ENCODE peak calls at places on chromosomes 11 and 22, in seven cellular contexts. Y, T, S, H, W, Z and Q are unnamed samples.

GRCh38 chr11:103659138-103659734 is 377.2 kb upstream of the DDI1 start:
- DNase-seq in Y (peak), T (no peak), S (peak), H (peak), W (no peak), Z (no peak), Q (peak)

GRCh38 chr22:29072193-29072978 is 449 bp upstream of the KREMEN1 start:
- DNase-seq in Y (peak), T (peak), S (peak), H (peak), W (no peak), Z (peak), Q (no peak)

GRCh38 chr11:7664867-7665266 is 8.4 kb downstream of the CYB5R2 start:
- DNase-seq in Y (no peak), T (no peak), S (no peak), H (no peak), W (no peak), Z (no peak), Q (no peak)

GRCh38 chr22:42180349-42180842 is 49.8 kb upstream of the CYP2D6 start:
- DNase-seq in Y (no peak), T (no peak), S (no peak), H (peak), W (no peak), Z (peak), Q (no peak)

GRCh38 chr22:43393845-43394474 is 17.9 kb upstream of the MPPED1 start:
- DNase-seq in Y (no peak), T (no peak), S (no peak), H (no peak), W (no peak), Z (no peak), Q (no peak)

GRCh38 chr11:116879789-116880402 is 42.5 kb upstream of the APOA1 start:
- DNase-seq in Y (peak), T (no peak), S (peak), H (no peak), W (peak), Z (peak), Q (peak)

GRCh38 chr11:15158351-15159015 is 43.8 kb downstream of the INSC start:
- DNase-seq in Y (no peak), T (no peak), S (no peak), H (no peak), W (no peak), Z (no peak), Q (no peak)

GRCh38 chr11:131365601-131366000 is 4.8 kb upstream of the NTM start:
- DNase-seq in Y (no peak), T (no peak), S (no peak), H (no peak), W (no peak), Z (no peak), Q (no peak)

GRCh38 chr22:31569126-31569525 is 72.8 kb downstream of the SFI1 start:
- DNase-seq in Y (no peak), T (no peak), S (no peak), H (no peak), W (no peak), Z (no peak), Q (no peak)

GRCh38 chr11:43735931-43736330 is 55.4 kb downstream of the HSD17B12 start:
- DNase-seq in Y (no peak), T (no peak), S (peak), H (no peak), W (no peak), Z (no peak), Q (peak)

GRCh38 chr11:62394825-62395538 is 23.9 kb upstream of the SCGB1A1 start:
- DNase-seq in Y (peak), T (peak), S (peak), H (peak), W (no peak), Z (peak), Q (peak)

GRCh38 chr11:102573851-102574250 is 43.3 kb upstream of the MMP7 start:
- DNase-seq in Y (no peak), T (no peak), S (no peak), H (no peak), W (no peak), Z (no peak), Q (no peak)

GRCh38 chr11:87437844-87438223 is 400.1 kb downstream of the TMEM135 start:
- DNase-seq in Y (no peak), T (no peak), S (peak), H (no peak), W (peak), Z (no peak), Q (peak)

GRCh38 chr11:79241205-79241604 is 199.6 kb downstream of the TENM4 start:
- DNase-seq in Y (no peak), T (no peak), S (no peak), H (no peak), W (no peak), Z (no peak), Q (no peak)